ENCODE peak calls at places on chromosome 2, in seven cellular contexts. Z is right lobe of liver, S is endothelial cell, D is tibial nerve, F is fibroblast of the aortic adventitia, L is progenitor cell of endocrine pancreas, N is IMR-90. G is an unnamed sample.

GRCh38 chr2:166384774-166385173 is 9.0 kb upstream of the SCN9A start:
- DNase-seq in Z (no peak), S (no peak), D (no peak), F (peak; percentile 65), L (no peak), N (peak; percentile 52), G (no peak)

GRCh38 chr2:98702896-98703620 is 27.9 kb downstream of the MGAT4A start:
- DNase-seq in Z (no peak), S (no peak), D (no peak), F (peak; percentile 2), L (no peak), N (no peak), G (no peak)

GRCh38 chr2:45930396-45930792 is 278.9 kb downstream of the PRKCE start:
- DNase-seq in Z (no peak), S (no peak), D (no peak), F (peak; percentile 78), L (no peak), N (peak; percentile 74), G (no peak)

GRCh38 chr2:135010200-135010942 is 36.9 kb downstream of the MAP3K19 start:
- DNase-seq in Z (no peak), S (no peak), D (no peak), F (no peak), L (no peak), N (no peak), G (no peak)

GRCh38 chr2:111632661-111633060 is 251.3 kb downstream of the ANAPC1 start:
- DNase-seq in Z (no peak), S (no peak), D (no peak), F (no peak), L (no peak), N (peak; percentile 71), G (no peak)

GRCh38 chr2:213150315-213150951 is 979 bp downstream of the IKZF2 start:
- DNase-seq in Z (no peak), S (no peak), D (no peak), F (peak; percentile 23), L (no peak), N (peak; percentile 13), G (no peak)

GRCh38 chr2:164903214-164903613 is 52.1 kb downstream of the SLC38A11 start:
- DNase-seq in Z (no peak), S (no peak), D (no peak), F (peak; percentile 64), L (no peak), N (peak; percentile 77), G (no peak)

GRCh38 chr2:136384541-136385303 is 266.8 kb upstream of the CXCR4 start:
- DNase-seq in Z (no peak), S (peak; percentile 44), D (no peak), F (peak; percentile 44), L (no peak), N (peak; percentile 5), G (no peak)

GRCh38 chr2:160303527-160303926 is 103.5 kb upstream of the ITGB6 start:
- DNase-seq in Z (no peak), S (no peak), D (no peak), F (no peak), L (no peak), N (no peak), G (no peak)

GRCh38 chr2:42274872-42275271 is 86.1 kb downstream of the COX7A2L start:
- DNase-seq in Z (no peak), S (no peak), D (no peak), F (no peak), L (no peak), N (no peak), G (no peak)
- TF ChIP-seq CTCF in Z (no peak), S (no peak), D (no peak), F (no peak), L (no peak), N (no peak), G (peak; percentile 11)

DNA sequence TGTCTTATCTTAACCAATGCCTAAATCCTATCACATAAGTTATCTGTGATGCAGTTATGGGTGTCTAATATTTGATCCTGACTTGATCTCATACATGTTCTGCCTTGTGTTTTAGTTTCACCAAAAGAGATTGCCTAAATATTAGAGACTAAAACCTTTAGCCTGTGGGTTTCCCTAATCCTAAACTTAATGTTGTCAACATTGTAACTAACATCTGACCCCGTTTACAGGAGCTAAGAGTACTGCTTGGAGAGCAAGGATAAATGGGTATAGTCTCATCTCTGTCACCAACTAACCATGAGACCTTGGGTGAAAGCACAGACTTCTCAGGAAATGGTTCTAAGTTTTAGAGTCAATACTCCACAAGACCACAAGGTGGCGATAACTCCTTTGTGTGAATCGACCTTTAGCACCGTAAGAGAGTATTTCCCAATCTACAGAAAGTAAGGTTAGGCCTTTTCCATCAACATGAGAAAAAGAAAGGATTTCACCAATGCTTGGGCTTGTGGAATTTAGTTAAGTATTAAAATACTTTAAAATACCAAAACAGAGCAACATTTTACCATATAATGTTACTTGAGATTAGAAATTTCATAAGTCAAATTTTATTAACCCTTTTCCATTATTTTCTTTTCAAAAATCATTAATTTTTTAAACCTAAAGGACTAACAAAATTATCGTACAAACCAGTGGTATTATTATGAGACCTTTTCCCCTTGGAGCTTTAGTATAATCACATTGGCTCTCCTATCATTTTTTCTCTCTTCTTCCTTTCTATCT is 60.5 kb downstream of the G6PC2 start:
- DNase-seq in Z (no peak), S (peak; percentile 55), D (no peak), F (peak; percentile 85), L (peak; percentile 12), N (peak; percentile 72), G (no peak)
- TF ChIP-seq CTCF in Z (peak; percentile 87), S (peak; percentile 96), D (peak; percentile 65), F (peak; percentile 83), L (peak; percentile 86), N (peak; percentile 72), G (peak; percentile 94)

GRCh38 chr2:2836343-2837070 is 505.4 kb upstream of the MYT1L start:
- DNase-seq in Z (no peak), S (no peak), D (no peak), F (no peak), L (no peak), N (no peak), G (no peak)
- TF ChIP-seq CTCF in Z (no peak), S (no peak), D (no peak), F (no peak), L (no peak), N (no peak), G (no peak)

GRCh38 chr2:178208336-178208735 is 14.0 kb downstream of the OSBPL6 start:
- DNase-seq in Z (no peak), S (no peak), D (no peak), F (no peak), L (no peak), N (no peak), G (no peak)

GRCh38 chr2:178205853-178206516 is 11.7 kb downstream of the OSBPL6 start:
- DNase-seq in Z (no peak), S (no peak), D (no peak), F (no peak), L (no peak), N (peak; percentile 80), G (no peak)

GRCh38 chr2:178211460-178211859 is 17.1 kb downstream of the OSBPL6 start:
- DNase-seq in Z (no peak), S (no peak), D (no peak), F (no peak), L (no peak), N (no peak), G (no peak)

GRCh38 chr2:178211943-178212342 is 17.6 kb downstream of the OSBPL6 start:
- DNase-seq in Z (no peak), S (no peak), D (no peak), F (no peak), L (no peak), N (no peak), G (no peak)

DNA sequence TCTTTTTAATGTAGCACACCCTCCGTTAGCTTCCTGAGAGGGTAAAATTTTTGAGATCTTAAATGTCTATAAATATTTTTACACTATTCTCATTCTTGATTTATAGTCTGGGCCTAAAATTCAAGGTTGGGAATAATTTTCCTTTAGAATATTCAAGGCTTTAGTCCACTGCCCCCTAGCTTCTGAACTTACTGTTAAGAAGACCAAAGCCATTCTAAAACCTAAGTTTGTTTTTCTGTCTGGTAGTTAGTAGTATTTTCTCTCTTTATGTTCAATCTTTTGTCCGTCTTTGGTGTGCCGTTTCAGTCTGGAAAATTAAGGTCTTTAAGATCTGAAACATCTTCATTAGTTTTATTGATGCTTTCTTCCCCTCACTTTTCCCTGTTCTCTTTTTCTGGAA is 14.5 kb downstream of the OSBPL6 start:
- DNase-seq in Z (no peak), S (no peak), D (no peak), F (peak; percentile 34), L (no peak), N (peak; percentile 26), G (no peak)
- TF ChIP-seq CTCF in Z (peak; percentile 54), S (no peak), D (no peak), F (peak; percentile 49), L (peak; percentile 36), N (peak; percentile 37), G (peak; percentile 31)

GRCh38 chr2:113080134-113080533 is 12.4 kb downstream of the IL1F10 start:
- DNase-seq in Z (peak; percentile 55), S (peak; percentile 63), D (no peak), F (peak; percentile 46), L (peak; percentile 23), N (no peak), G (no peak)
- TF ChIP-seq CTCF in Z (peak; percentile 78), S (peak; percentile 53), D (peak; percentile 40), F (peak; percentile 93), L (peak; percentile 70), N (peak; percentile 49), G (peak; percentile 77)

GRCh38 chr2:181887056-181887455 is 4.5 kb upstream of the ITPRID2 start:
- DNase-seq in Z (no peak), S (no peak), D (no peak), F (no peak), L (no peak), N (no peak), G (no peak)

GRCh38 chr2:181894381-181894780 is 2.9 kb downstream of the ITPRID2 start:
- DNase-seq in Z (no peak), S (no peak), D (no peak), F (no peak), L (no peak), N (no peak), G (no peak)

GRCh38 chr2:181891966-181892794 is 650 bp downstream of the ITPRID2 start:
- DNase-seq in Z (peak; percentile 79), S (peak; percentile 66), D (peak; percentile 24), F (peak; percentile 49), L (peak; percentile 28), N (peak; percentile 55), G (peak; percentile 63)

GRCh38 chr2:181892795-181893435 is 1.4 kb downstream of the ITPRID2 start:
- DNase-seq in Z (no peak), S (no peak), D (no peak), F (peak; percentile 72), L (no peak), N (peak; percentile 58), G (no peak)

DNA sequence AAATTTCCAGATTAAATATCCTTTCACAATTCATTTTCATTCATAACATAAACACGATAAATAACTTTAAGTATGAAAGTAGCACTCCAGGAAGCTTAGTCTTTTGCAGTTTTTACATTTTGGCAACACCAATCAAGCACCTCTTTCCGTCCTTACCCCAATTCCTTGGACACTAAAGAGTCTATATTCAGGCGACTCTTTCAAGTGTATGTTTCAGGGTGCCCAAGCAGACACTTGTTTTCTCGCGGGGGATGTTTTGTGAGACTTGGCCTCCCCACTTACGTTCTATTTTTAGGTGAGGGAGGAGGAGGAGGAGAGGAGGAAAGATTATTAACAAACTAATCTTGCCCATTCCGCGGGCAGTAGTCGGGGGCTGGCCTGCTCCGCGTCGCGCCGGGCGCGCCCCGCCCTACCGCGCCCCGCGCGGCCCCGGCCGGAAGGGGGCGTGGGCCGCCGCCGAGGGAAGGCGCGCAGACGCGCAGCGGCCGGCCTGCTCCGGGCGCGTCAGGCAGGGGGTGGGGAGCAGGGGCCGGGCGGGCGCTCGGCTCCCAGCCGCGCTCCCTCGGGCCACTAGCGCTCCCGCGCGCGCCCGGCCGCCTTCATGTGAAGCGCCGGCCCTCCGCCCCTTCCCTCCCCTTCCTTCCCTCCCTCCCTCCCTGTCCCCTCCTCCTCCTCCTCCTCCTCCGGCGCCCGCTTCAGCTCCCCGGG is at the start of gene ITPRID2:
- DNase-seq in Z (peak; percentile 92), S (peak; percentile 89), D (peak; percentile 74), F (peak; percentile 82), L (peak; percentile 74), N (peak; percentile 89), G (peak; percentile 80)
- TF ChIP-seq CTCF in Z (peak; percentile 61), S (no peak), D (peak; percentile 42), F (no peak), L (no peak), N (peak; percentile 44), G (no peak)

G was measured in RWPE2.